ENCODE peak calls at places on chromosomes 11 and 22, in five cellular contexts. K is H1, E is IMR-90, W is trophoblast cell, T is neuronal stem cell. O is an unnamed sample.

GRCh38 chr11:66704659-66705360 is 24.2 kb downstream of the SPTBN2 start:
- DNase-seq in K (no peak), W (no peak), E (no peak), T (no peak), O (no peak)

GRCh38 chr11:41177791-41178190 is 281.7 kb downstream of the LRRC4C start:
- DNase-seq in E (no peak), T (no peak), W (no peak), K (no peak), O (no peak)

GRCh38 chr11:124302756-124303155 is 11.0 kb downstream of the OR8D1 start:
- DNase-seq in T (no peak), W (no peak), E (no peak), K (no peak), O (peak; percentile 51)

GRCh38 chr22:22720201-22720723 is 75.8 kb downstream of the GGTLC2 start:
- DNase-seq in T (peak; percentile 21), W (peak; percentile 69), K (peak; percentile 76), E (peak; percentile 34), O (peak; percentile 22)

GRCh38 chr11:1939006-1939626 is 8.0 kb upstream of the MRPL23 start:
- DNase-seq in T (no peak), W (no peak), K (peak; percentile 47), E (no peak), O (no peak)

GRCh38 chr11:69367211-69367964 is 73.4 kb downstream of the MYEOV start:
- DNase-seq in K (peak; percentile 29), T (no peak), W (no peak), E (peak; percentile 28), O (peak; percentile 15)

GRCh38 chr11:100624346-100624745 is 62.7 kb upstream of the ARHGAP42 start:
- DNase-seq in E (peak; percentile 31), W (peak; percentile 42), T (no peak), K (no peak), O (no peak)

GRCh38 chr22:39699631-39700348 is 129.2 kb downstream of the CACNA1I start:
- DNase-seq in T (peak; percentile 53), E (no peak), W (no peak), K (no peak), O (no peak)

GRCh38 chr11:60791534-60791933 is 6.4 kb downstream of the MS4A10 start:
- DNase-seq in K (no peak), E (no peak), W (no peak), T (no peak), O (no peak)

GRCh38 chr11:75760710-75761493 is 7.7 kb upstream of the DGAT2 start:
- DNase-seq in K (no peak), W (no peak), T (no peak), E (peak; percentile 82), O (peak; percentile 56)

GRCh38 chr11:14323118-14323676 is 35.8 kb downstream of the RRAS2 start:
- DNase-seq in T (no peak), W (no peak), E (no peak), K (no peak), O (no peak)

GRCh38 chr11:70530010-70530409 is 131.7 kb downstream of the CTTN start:
- DNase-seq in W (no peak), K (no peak), T (no peak), E (no peak), O (no peak)

GRCh38 chr11:2289350-2289749 is 12.4 kb downstream of the C11orf21 start:
- DNase-seq in T (no peak), K (no peak), W (no peak), E (no peak), O (no peak)

GRCh38 chr22:39725351-39726035 is 154.9 kb downstream of the CACNA1I start:
- DNase-seq in E (no peak), T (no peak), K (peak; percentile 23), W (no peak), O (no peak)

GRCh38 chr11:99066609-99067008 is 45.9 kb downstream of the CNTN5 start:
- DNase-seq in W (no peak), T (no peak), E (no peak), K (no peak), O (no peak)

GRCh38 chr11:84140386-84141169 is 854.4 kb upstream of the CCDC90B start:
- DNase-seq in E (no peak), K (no peak), T (no peak), W (no peak), O (peak; percentile 8)

GRCh38 chr11:9172394-9172793 is 81.0 kb upstream of the SCUBE2 start:
- DNase-seq in T (no peak), W (no peak), E (no peak), K (no peak), O (no peak)

GRCh38 chr11:128515766-128516466 is 71.4 kb downstream of the ETS1 start:
- DNase-seq in K (no peak), T (no peak), W (no peak), E (no peak), O (no peak)
- H3K4me3 ChIP-seq in K (no peak overlapping the region), T (no peak overlapping the region), W (no peak overlapping the region), E (no peak overlapping the region), O (peak overlapping the region; percentile 93)

GRCh38 chr22:36328635-36329216 is 59.0 kb downstream of the MYH9 start:
- DNase-seq in T (no peak), W (peak; percentile 90), K (no peak), E (peak; percentile 96), O (peak; percentile 97)
- H4K91ac ChIP-seq in T (peak overlapping the region; percentile 96), W (peak overlapping the region; percentile 96), K (peak overlapping the region; percentile 81), E (peak overlapping the region; percentile 100), O (peak overlapping the region; percentile 95)

DNA sequence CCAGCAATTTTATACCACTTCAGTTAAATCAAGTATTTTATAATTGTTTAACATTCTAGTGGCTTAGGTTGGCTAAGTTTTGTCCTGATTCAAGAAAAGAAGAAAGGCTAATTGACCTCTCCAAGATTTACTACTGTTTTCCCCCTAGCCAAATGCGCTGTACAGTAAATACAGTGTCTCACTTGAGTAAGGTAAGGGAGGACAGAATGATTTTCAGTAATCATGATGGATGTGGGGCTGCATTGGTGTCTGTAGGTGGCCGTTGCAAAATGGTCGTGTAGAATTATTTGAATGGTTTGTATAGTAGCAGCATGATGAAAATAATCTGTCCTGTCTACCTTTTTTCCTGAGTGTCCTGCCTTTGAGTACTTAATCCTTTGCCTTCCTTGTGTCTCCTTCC is 4.6 kb downstream of the CECR2 start:
- DNase-seq in K (no peak), T (no peak), W (no peak), E (no peak), O (no peak)
- H3K18ac ChIP-seq in K (no peak overlapping the region), T (no peak overlapping the region), W (no peak overlapping the region), E (no peak overlapping the region), O (no peak overlapping the region)

GRCh38 chr11:72138821-72139390 is 3.4 kb downstream of the FOLR3 start:
- DNase-seq in W (no peak), E (no peak), K (no peak), T (no peak), O (no peak)

GRCh38 chr11:72140661-72141060 is 5.1 kb downstream of the FOLR3 start:
- DNase-seq in K (no peak), W (no peak), T (no peak), E (no peak), O (no peak)

GRCh38 chr11:72139500-72139899 is 4.0 kb downstream of the FOLR3 start:
- DNase-seq in W (no peak), T (no peak), K (no peak), E (no peak), O (no peak)

GRCh38 chr11:72136677-72137255 is 1.2 kb downstream of the FOLR3 start:
- DNase-seq in K (no peak), T (no peak), W (no peak), E (no peak), O (no peak)

GRCh38 chr11:72135891-72136676 is 559 bp downstream of the FOLR3 start:
- DNase-seq in K (no peak), E (peak; percentile 36), T (no peak), W (no peak), O (no peak)
- H3K4me3 ChIP-seq in K (no peak overlapping the region), E (no peak overlapping the region), T (no peak overlapping the region), W (no peak overlapping the region), O (no peak overlapping the region)

GRCh38 chr11:3896644-3897043 is 41.2 kb downstream of the STIM1 start:
- DNase-seq in T (no peak), K (no peak), E (no peak), W (no peak), O (no peak)
- H4K91ac ChIP-seq in T (no peak overlapping the region), K (no peak overlapping the region), E (no peak overlapping the region), W (no peak overlapping the region), O (no peak overlapping the region)

GRCh38 chr22:41301085-41302015 is at the start of gene ZC3H7B:
- DNase-seq in W (peak; percentile 86), T (peak; percentile 65), K (peak; percentile 82), E (peak; percentile 74), O (peak; percentile 88)
- H3K18ac ChIP-seq in W (peak within 1 kb of the TSS; percentile 60), T (peak within 1 kb of the TSS; percentile 93), K (peak within 1 kb of the TSS; percentile 32), E (peak within 1 kb of the TSS; percentile 82), O (peak within 1 kb of the TSS; percentile 92)

DNA sequence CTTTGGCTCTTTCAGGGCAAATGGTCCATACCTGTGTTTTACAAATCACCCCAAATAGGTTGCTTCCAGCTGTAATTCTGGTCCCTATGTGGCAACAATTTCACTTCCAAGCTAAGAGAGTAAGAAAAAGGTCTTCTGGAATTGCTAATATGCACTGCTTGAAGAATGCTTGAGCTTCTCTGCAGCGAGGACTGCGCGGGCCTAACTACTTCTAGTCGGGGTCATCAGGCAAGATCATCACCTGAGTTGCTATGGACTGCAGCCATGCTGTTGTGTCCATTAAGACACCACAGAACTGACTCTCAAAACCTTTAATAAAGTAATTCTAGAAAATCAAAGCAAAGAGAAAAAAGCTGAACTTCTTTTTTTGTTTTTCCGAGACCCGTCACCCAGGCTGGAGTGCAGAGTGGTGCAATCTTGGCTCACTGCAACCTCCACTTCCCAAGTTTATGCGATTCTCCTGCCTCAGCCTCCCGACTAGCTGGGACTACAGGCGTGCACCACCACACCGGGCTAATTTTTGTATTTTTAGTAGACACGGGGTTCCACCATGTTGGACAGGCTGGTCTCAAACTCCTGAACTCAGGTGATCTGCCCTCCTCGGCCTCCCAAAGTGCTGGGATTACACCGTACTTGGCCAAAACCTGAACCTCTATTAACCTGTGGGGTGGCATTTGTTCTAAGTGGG is 2.2 kb downstream of the JOSD1 start:
- DNase-seq in K (no peak), W (peak; percentile 17), T (no peak), E (no peak), O (no peak)
- H3K4me3 ChIP-seq in K (peak overlapping the region; percentile 89), W (no peak overlapping the region), T (peak overlapping the region; percentile 75), E (peak overlapping the region; percentile 96), O (peak overlapping the region; percentile 89)

DNA sequence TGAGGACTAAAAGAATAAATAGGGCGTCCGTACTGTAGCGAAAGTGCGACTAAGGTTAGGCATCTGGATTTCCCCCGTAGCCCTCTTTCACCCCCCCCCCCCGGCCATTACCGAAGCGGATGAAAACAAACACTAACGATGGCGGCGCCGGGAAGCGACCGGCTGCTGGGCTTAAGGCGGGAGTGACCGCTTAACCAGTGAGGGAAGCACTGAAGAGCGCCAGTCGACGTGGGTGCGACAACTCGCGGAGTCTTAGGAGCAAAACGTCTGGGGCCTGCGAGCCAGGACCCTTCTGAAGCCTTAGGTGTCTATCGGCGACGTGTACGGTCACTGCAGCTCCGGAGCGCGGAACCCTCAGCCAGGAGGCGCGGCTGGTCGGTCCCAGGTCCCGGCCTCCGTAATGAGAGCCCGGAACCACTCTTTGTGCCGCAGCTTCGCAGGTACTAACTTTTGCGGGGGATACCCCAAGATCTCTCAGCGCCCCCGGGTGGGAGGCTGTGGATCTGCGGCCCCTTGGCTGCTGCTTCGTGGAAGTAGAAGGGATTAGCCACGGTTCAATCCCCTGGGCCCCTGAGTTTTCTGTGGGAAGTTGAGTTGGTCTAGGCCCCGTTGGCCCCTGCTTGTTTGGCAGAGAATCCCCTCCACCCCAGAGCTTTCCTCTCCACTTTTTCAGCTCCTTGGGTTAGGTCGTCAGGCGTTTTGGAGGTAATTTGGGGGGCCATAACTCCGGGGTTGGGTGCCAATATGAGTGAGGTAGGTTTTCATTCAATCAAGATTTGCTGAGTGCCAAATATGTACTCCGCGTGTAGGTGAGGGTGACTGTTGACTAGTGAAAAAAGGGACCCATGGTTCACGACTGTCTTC is at the start of gene ATG13:
- DNase-seq in K (peak; percentile 85), E (peak; percentile 67), T (no peak), W (peak; percentile 62), O (peak; percentile 87)
- H4K91ac ChIP-seq in K (peak within 1 kb of the TSS; percentile 99), E (peak within 1 kb of the TSS; percentile 89), T (peak within 1 kb of the TSS; percentile 86), W (peak within 1 kb of the TSS; percentile 96), O (peak within 1 kb of the TSS; percentile 99)

O was measured in mesenchymal stem cell.